ENCODE peak calls at places on chromosomes 11 and 22, in ten cellular contexts. U, V, C, K, R, E, N, P, S and J are unnamed samples.

GRCh38 chr11:36493332-36493731 is 16.7 kb downstream of the TRAF6 start:
- DNase-seq in U (no peak), V (no peak), C (no peak), K (no peak), R (no peak), E (no peak), N (no peak), P (no peak), S (no peak), J (no peak)

GRCh38 chr22:29700206-29700948 is 19.4 kb upstream of the CABP7 start:
- DNase-seq in U (no peak), V (no peak), C (no peak), K (no peak), R (no peak), E (no peak), N (no peak), P (peak), S (no peak), J (no peak)

GRCh38 chr11:37942081-37942480 is 1344.0 kb upstream of the RAG2 start:
- DNase-seq in U (no peak), V (no peak), C (no peak), K (no peak), R (no peak), E (no peak), N (no peak), P (no peak), S (no peak), J (no peak)

GRCh38 chr11:126636911-126637799 is 281.7 kb downstream of the ST3GAL4 start:
- DNase-seq in U (no peak), V (peak), C (no peak), K (peak), R (no peak), E (no peak), N (no peak), P (peak), S (no peak), J (no peak)

GRCh38 chr11:64607381-64608259 is 16.6 kb downstream of the SLC22A12 start:
- DNase-seq in U (no peak), V (no peak), C (no peak), K (peak), R (no peak), E (peak), N (no peak), P (peak), S (no peak), J (no peak)

GRCh38 chr11:119742263-119742861 is 13.4 kb upstream of the NECTIN1 start:
- DNase-seq in U (no peak), V (no peak), C (no peak), K (no peak), R (no peak), E (no peak), N (no peak), P (peak), S (peak), J (no peak)

GRCh38 chr11:24589064-24589463 is 92.2 kb downstream of the LUZP2 start:
- DNase-seq in U (no peak), V (no peak), C (no peak), K (no peak), R (no peak), E (no peak), N (no peak), P (no peak), S (no peak), J (no peak)

GRCh38 chr11:34013893-34014571 is 37.5 kb upstream of the CAPRIN1 start:
- DNase-seq in U (no peak), V (no peak), C (no peak), K (no peak), R (no peak), E (no peak), N (no peak), P (peak), S (no peak), J (no peak)

GRCh38 chr11:57905439-57905838 is 118.2 kb upstream of the OR9Q1 start:
- DNase-seq in U (no peak), V (no peak), C (no peak), K (no peak), R (no peak), E (no peak), N (no peak), P (no peak), S (no peak), J (no peak)

GRCh38 chr22:38824587-38824986 is 19.2 kb downstream of the NPTXR start:
- DNase-seq in U (peak), V (peak), C (no peak), K (peak), R (no peak), E (peak), N (peak), P (peak), S (peak), J (peak)

GRCh38 chr11:69044111-69045013 is 4.4 kb upstream of the TPCN2 start:
- DNase-seq in U (peak), V (peak), C (no peak), K (peak), R (peak), E (peak), N (peak), P (peak), S (peak), J (peak)

GRCh38 chr22:19105867-19106802 is 16.1 kb downstream of the DGCR2 start:
- DNase-seq in U (peak), V (no peak), C (no peak), K (no peak), R (no peak), E (no peak), N (no peak), P (no peak), S (no peak), J (no peak)

GRCh38 chr11:69831985-69832384 is 12.8 kb upstream of the FGF3 start:
- DNase-seq in U (no peak), V (no peak), C (no peak), K (no peak), R (no peak), E (no peak), N (no peak), P (no peak), S (peak), J (no peak)

GRCh38 chr11:68677432-68677831 is 6.9 kb upstream of the GAL start:
- DNase-seq in U (no peak), V (peak), C (no peak), K (peak), R (peak), E (no peak), N (peak), P (peak), S (peak), J (no peak)

GRCh38 chr22:19063581-19064353 is 58.4 kb downstream of the DGCR2 start:
- DNase-seq in U (no peak), V (no peak), C (no peak), K (no peak), R (no peak), E (no peak), N (no peak), P (no peak), S (no peak), J (no peak)

GRCh38 chr11:1640076-1640946 is 10.7 kb downstream of the KRTAP5-5 start:
- DNase-seq in U (peak), V (no peak), C (no peak), K (peak), R (no peak), E (no peak), N (no peak), P (peak), S (peak), J (peak)

GRCh38 chr11:14234446-14234845 is 124.5 kb downstream of the RRAS2 start:
- DNase-seq in U (no peak), V (no peak), C (no peak), K (no peak), R (no peak), E (no peak), N (peak), P (no peak), S (no peak), J (no peak)

GRCh38 chr11:14228356-14228755 is 130.6 kb downstream of the RRAS2 start:
- DNase-seq in U (no peak), V (no peak), C (no peak), K (no peak), R (no peak), E (no peak), N (no peak), P (no peak), S (no peak), J (no peak)

GRCh38 chr11:14229472-14229871 is 129.5 kb downstream of the RRAS2 start:
- DNase-seq in U (no peak), V (no peak), C (no peak), K (no peak), R (no peak), E (no peak), N (no peak), P (no peak), S (peak), J (no peak)

GRCh38 chr11:14232652-14233051 is 126.3 kb downstream of the RRAS2 start:
- DNase-seq in U (no peak), V (no peak), C (no peak), K (no peak), R (no peak), E (no peak), N (no peak), P (no peak), S (peak), J (peak)

GRCh38 chr11:14230407-14230806 is 128.6 kb downstream of the RRAS2 start:
- DNase-seq in U (no peak), V (no peak), C (no peak), K (no peak), R (no peak), E (no peak), N (no peak), P (no peak), S (no peak), J (no peak)
- H3K4me3 ChIP-seq in U (no peak), V (no peak), C (no peak), K (no peak), R (no peak), E (no peak), N (no peak), P (no peak), S (no peak), J (no peak)

GRCh38 chr22:26485013-26485412 is 1.3 kb downstream of the SRRD start:
- DNase-seq in U (no peak), V (no peak), C (no peak), K (peak), R (no peak), E (no peak), N (no peak), P (peak), S (no peak), J (no peak)
- H3K4me3 ChIP-seq in U (peak), V (no peak), C (no peak), K (peak), R (peak), E (no peak), N (peak), P (peak), S (peak), J (no peak)

GRCh38 chr11:85680897-85681296 is 5.1 kb downstream of the CCDC89 start:
- DNase-seq in U (peak), V (no peak), C (no peak), K (no peak), R (no peak), E (no peak), N (no peak), P (no peak), S (peak), J (no peak)

GRCh38 chr11:85685131-85685819 is 720 bp downstream of the CCDC89 start:
- DNase-seq in U (no peak), V (no peak), C (no peak), K (peak), R (no peak), E (peak), N (no peak), P (peak), S (peak), J (no peak)

GRCh38 chr11:85679581-85679980 is 6.4 kb downstream of the CCDC89 start:
- DNase-seq in U (no peak), V (no peak), C (no peak), K (no peak), R (no peak), E (no peak), N (no peak), P (no peak), S (no peak), J (no peak)

GRCh38 chr11:85685820-85686459 is at the start of gene CCDC89:
- DNase-seq in U (peak), V (peak), C (peak), K (peak), R (no peak), E (peak), N (peak), P (peak), S (no peak), J (peak)

DNA sequence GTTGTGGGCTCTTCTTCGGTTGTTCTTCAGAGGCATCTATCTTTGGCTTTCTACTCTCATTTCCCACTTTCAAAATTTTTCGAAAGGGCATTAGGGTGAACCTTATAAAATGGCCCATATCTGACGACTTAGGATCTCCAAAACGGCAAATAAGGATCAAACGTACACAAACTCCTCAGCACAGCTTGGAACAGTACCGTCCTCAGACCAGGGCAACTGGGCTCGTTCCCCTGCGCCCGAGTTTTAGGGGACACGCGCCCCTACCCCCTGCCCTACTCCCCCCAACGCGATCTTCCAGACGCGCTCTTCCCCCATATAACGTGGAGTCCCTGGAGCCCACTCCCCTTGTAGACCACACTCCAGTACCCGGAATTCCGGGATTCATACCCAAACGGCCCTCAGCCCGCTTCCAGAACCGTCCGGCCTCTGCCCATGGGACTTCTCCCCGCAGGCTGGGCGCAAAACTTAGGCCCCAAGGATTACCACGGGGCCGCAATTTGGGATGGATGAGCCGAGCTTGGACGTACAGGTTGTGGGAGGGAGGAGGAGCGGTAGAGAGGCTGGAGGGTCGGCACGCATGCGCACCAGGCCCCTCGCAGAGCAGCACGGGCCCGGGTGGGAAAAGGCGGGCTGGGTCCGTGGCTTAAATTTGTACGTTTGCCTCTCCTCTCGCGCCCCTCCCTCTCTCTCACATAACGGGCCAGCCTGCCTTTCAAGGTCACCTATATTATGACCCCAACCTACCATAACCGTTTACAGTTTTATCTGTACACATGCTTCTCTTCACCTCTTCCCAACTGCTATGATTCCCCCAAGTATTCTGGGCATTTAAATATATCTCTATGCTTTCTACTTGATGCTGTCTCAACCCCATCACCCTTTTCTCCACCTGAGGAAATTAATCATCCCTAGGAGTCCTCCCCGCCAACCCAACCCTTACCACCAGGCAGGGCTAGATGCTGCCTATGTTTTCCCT is 3.4 kb downstream of the CCDC89 start:
- DNase-seq in U (peak), V (peak), C (no peak), K (peak), R (no peak), E (peak), N (peak), P (peak), S (no peak), J (no peak)
- H3K4me3 ChIP-seq in U (peak), V (peak), C (peak), K (peak), R (peak), E (peak), N (peak), P (peak), S (no peak), J (no peak)

GRCh38 chr11:111870113-111870512 is 1.3 kb downstream of the ALG9 start:
- DNase-seq in U (no peak), V (no peak), C (no peak), K (no peak), R (no peak), E (no peak), N (no peak), P (no peak), S (no peak), J (no peak)
- H3K4me3 ChIP-seq in U (peak), V (no peak), C (peak), K (no peak), R (no peak), E (no peak), N (peak), P (peak), S (peak), J (peak)

GRCh38 chr22:36201630-36202312 is at the start of gene APOL4:
- DNase-seq in U (no peak), V (no peak), C (peak), K (peak), R (no peak), E (peak), N (peak), P (peak), S (peak), J (no peak)
- H3K4me3 ChIP-seq in U (no peak), V (no peak), C (peak), K (no peak), R (no peak), E (no peak), N (peak), P (no peak), S (no peak), J (no peak)

GRCh38 chr11:16920559-16920958 is 93.7 kb downstream of the PLEKHA7 start:
- DNase-seq in U (no peak), V (no peak), C (no peak), K (no peak), R (no peak), E (no peak), N (no peak), P (no peak), S (no peak), J (no peak)
- H3K4me3 ChIP-seq in U (no peak), V (no peak), C (no peak), K (no peak), R (no peak), E (no peak), N (no peak), P (no peak), S (no peak), J (no peak)

GRCh38 chr11:118621071-118621815 is 13.8 kb downstream of the PHLDB1 start:
- DNase-seq in U (no peak), V (peak), C (peak), K (peak), R (no peak), E (peak), N (peak), P (peak), S (peak), J (peak)

GRCh38 chr11:118620529-118621070 is 13.2 kb downstream of the PHLDB1 start:
- DNase-seq in U (no peak), V (no peak), C (no peak), K (no peak), R (no peak), E (no peak), N (peak), P (no peak), S (no peak), J (peak)

GRCh38 chr11:118622376-118623290 is 15.2 kb downstream of the PHLDB1 start:
- DNase-seq in U (no peak), V (peak), C (no peak), K (peak), R (no peak), E (no peak), N (peak), P (peak), S (no peak), J (no peak)

GRCh38 chr11:118623291-118623655 is 15.9 kb downstream of the PHLDB1 start:
- DNase-seq in U (no peak), V (no peak), C (no peak), K (no peak), R (no peak), E (no peak), N (no peak), P (peak), S (no peak), J (no peak)

DNA sequence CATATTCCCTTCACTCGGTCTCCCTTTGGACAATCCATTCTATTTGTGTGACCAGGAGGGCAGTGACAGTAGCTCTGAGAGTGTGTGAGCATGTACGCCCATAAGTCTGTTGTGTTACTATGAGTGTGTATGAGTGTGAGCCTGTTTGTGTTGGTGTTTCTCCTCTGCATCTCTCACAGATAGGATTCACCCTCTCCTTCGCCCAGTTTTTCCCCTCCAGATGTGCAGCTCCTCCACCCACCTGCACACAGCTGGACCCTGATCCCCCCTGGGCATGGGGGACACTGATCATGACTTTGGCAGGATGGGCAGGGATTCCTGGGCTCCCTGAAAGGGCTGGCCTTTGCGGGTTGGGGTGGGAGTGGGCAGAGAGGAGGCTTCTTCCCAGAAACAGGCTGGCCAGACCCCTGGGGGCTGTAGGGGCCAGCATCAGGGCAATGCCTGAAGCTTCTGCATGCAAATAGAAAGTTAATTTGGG is 14.5 kb downstream of the PHLDB1 start:
- DNase-seq in U (no peak), V (no peak), C (no peak), K (no peak), R (no peak), E (no peak), N (no peak), P (no peak), S (no peak), J (no peak)
- H3K4me3 ChIP-seq in U (no peak), V (peak), C (peak), K (peak), R (peak), E (peak), N (peak), P (peak), S (peak), J (peak)

GRCh38 chr11:418343-419247 is 3.8 kb upstream of the SIGIRR start:
- DNase-seq in U (no peak), V (no peak), C (no peak), K (no peak), R (no peak), E (no peak), N (no peak), P (no peak), S (no peak), J (no peak)
- H3K4me3 ChIP-seq in U (no peak), V (no peak), C (no peak), K (no peak), R (no peak), E (no peak), N (no peak), P (no peak), S (no peak), J (no peak)

GRCh38 chr11:6630632-6631291 is 11.5 kb upstream of the TPP1 start:
- DNase-seq in U (no peak), V (no peak), C (no peak), K (no peak), R (no peak), E (no peak), N (no peak), P (no peak), S (no peak), J (no peak)
- H3K4me3 ChIP-seq in U (no peak), V (no peak), C (no peak), K (no peak), R (peak), E (no peak), N (no peak), P (no peak), S (peak), J (peak)